ENCODE peak calls at places on chromosomes 1 and 21, in four cellular contexts. D, Q, E and K are unnamed samples.

GRCh38 chr21:44849616-44850130 is 23.8 kb downstream of the PTTG1IP start:
- DNase-seq in D (peak; percentile 55), Q (no peak), E (no peak), K (no peak)

GRCh38 chr1:40258445-40258769 is 371 bp downstream of the ZMPSTE24 start:
- DNase-seq in D (no peak), Q (no peak), E (no peak), K (peak; percentile 1)

GRCh38 chr21:45366931-45367401 is 38.0 kb upstream of the COL18A1 start:
- DNase-seq in D (no peak), Q (peak; percentile 99), E (peak; percentile 67), K (no peak)

GRCh38 chr21:43913928-43914327 is 48.9 kb downstream of the AGPAT3 start:
- DNase-seq in D (no peak), Q (peak; percentile 22), E (no peak), K (no peak)

GRCh38 chr1:200867018-200867811 is 5.6 kb upstream of the GPR25 start:
- DNase-seq in D (no peak), Q (peak; percentile 26), E (no peak), K (no peak)

GRCh38 chr1:13930151-13930550 is 230.2 kb downstream of the PRDM2 start:
- DNase-seq in D (peak; percentile 25), Q (no peak), E (no peak), K (peak; percentile 45)

GRCh38 chr21:46286668-46286982 is 483 bp downstream of the YBEY start:
- DNase-seq in D (no peak), Q (no peak), E (no peak), K (no peak)

GRCh38 chr1:215888159-215888558 is 321.1 kb downstream of the KCTD3 start:
- DNase-seq in D (peak; percentile 28), Q (no peak), E (no peak), K (no peak)

GRCh38 chr1:100539836-100540536 is 2.0 kb downstream of the GPR88 start:
- DNase-seq in D (no peak), Q (peak; percentile 37), E (peak; percentile 33), K (no peak)

GRCh38 chr21:41648591-41649031 is 118.2 kb downstream of the RIPK4 start:
- DNase-seq in D (no peak), Q (peak; percentile 81), E (peak; percentile 56), K (no peak)

GRCh38 chr1:24860841-24861240 is 69.2 kb downstream of the RUNX3 start:
- DNase-seq in D (no peak), Q (no peak), E (no peak), K (no peak)

GRCh38 chr1:25245809-25246599 is 1.2 kb downstream of the RSRP1 start:
- DNase-seq in D (no peak), Q (peak; percentile 51), E (no peak), K (no peak)

GRCh38 chr1:111234866-111235265 is 7.4 kb downstream of the CHI3L2 start:
- DNase-seq in D (no peak), Q (no peak), E (no peak), K (no peak)

GRCh38 chr1:177976596-177976995 is 6.7 kb upstream of the SEC16B start:
- DNase-seq in D (no peak), Q (no peak), E (no peak), K (no peak)

GRCh38 chr1:113946668-113947387 is 17.7 kb downstream of the HIPK1 start:
- DNase-seq in D (no peak), Q (peak; percentile 23), E (no peak), K (no peak)

GRCh38 chr1:23923592-23924495 is 10.7 kb upstream of the CNR2 start:
- DNase-seq in D (no peak), Q (peak; percentile 25), E (no peak), K (no peak)

GRCh38 chr1:223714849-223715709 is 2.7 kb downstream of the CAPN2 start:
- DNase-seq in D (peak; percentile 53), Q (peak; percentile 83), E (peak; percentile 86), K (no peak)

GRCh38 chr1:2229032-2229920 is 1.2 kb downstream of the SKI start:
- DNase-seq in D (peak; percentile 44), Q (peak; percentile 85), E (peak; percentile 62), K (no peak)

GRCh38 chr1:5992814-5993552 is 758 bp upstream of the NPHP4 start:
- DNase-seq in D (no peak), Q (no peak), E (no peak), K (no peak)

GRCh38 chr1:174989540-174990181 is 10.1 kb upstream of the CACYBP start:
- DNase-seq in D (no peak), Q (no peak), E (no peak), K (no peak)

GRCh38 chr1:180627411-180627810 is 4.4 kb upstream of the XPR1 start:
- DNase-seq in D (no peak), Q (peak; percentile 8), E (peak; percentile 23), K (no peak)

GRCh38 chr1:3671371-3672180 is 19.3 kb downstream of the TP73 start:
- DNase-seq in D (no peak), Q (no peak), E (no peak), K (no peak)

GRCh38 chr1:94768046-94768445 is 52.1 kb upstream of the SLC44A3 start:
- DNase-seq in D (no peak), Q (no peak), E (no peak), K (no peak)

GRCh38 chr1:201535778-201536245 is 3.1 kb upstream of the NAV1 start:
- DNase-seq in D (no peak), Q (no peak), E (no peak), K (no peak)

GRCh38 chr1:113409363-113409762 is 19.0 kb downstream of the MAGI3 start:
- DNase-seq in D (no peak), Q (no peak), E (no peak), K (no peak)

GRCh38 chr1:221035680-221036153 is 156.5 kb downstream of the HLX start:
- DNase-seq in D (no peak), Q (peak; percentile 39), E (peak; percentile 60), K (peak; percentile 9)

GRCh38 chr1:204171751-204172178 is 5.6 kb upstream of the REN start:
- DNase-seq in D (peak; percentile 47), Q (peak; percentile 26), E (peak; percentile 14), K (no peak)

GRCh38 chr1:27526569-27527222 is 36.7 kb upstream of the WASF2 start:
- DNase-seq in D (no peak), Q (peak; percentile 46), E (no peak), K (no peak)

GRCh38 chr1:233229291-233229690 is 66.2 kb downstream of the PCNX2 start:
- DNase-seq in D (no peak), Q (no peak), E (no peak), K (no peak)

GRCh38 chr1:228280961-228281591 is 73.2 kb downstream of the OBSCN start:
- DNase-seq in D (no peak), Q (no peak), E (no peak), K (no peak)

DNA sequence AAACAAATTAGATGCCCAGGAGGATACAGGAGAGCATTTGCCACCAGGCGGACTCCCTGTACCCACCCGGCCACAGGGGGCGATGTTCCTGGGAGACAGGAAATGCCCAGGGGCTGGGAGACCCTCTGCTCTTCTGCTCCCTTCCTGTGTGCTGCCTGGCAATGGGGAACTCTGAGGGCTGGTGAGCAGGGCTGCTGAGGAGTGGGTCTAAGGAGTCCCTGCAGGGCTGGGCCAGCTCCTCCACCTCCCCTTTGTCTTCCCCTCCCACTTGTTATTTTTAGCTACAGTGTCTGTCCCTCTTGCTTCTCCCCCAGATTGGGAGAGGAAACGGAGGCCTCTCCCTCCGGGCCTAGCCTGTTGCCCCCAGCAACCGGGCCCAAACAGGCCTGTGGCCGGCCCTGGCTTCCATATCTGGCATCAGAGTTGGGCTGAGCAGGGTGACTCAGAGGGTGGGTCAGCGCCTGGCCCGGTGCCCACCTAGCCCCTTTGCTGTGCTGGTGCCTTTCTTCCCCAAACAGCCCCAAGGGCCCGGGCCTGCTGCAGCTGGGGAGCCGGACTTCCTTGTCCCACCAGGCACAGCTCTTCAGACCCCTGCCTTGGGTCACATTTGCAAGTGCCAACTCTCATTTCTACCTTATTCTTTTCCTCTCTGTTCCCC is 11.7 kb downstream of the LMNA start:
- DNase-seq in D (no peak), Q (peak; percentile 99), E (peak; percentile 99), K (no peak)
- H3K4me3 ChIP-seq in D (no peak overlapping the region), Q (peak overlapping the region; percentile 36), E (peak overlapping the region; percentile 20), K (no peak overlapping the region)

DNA sequence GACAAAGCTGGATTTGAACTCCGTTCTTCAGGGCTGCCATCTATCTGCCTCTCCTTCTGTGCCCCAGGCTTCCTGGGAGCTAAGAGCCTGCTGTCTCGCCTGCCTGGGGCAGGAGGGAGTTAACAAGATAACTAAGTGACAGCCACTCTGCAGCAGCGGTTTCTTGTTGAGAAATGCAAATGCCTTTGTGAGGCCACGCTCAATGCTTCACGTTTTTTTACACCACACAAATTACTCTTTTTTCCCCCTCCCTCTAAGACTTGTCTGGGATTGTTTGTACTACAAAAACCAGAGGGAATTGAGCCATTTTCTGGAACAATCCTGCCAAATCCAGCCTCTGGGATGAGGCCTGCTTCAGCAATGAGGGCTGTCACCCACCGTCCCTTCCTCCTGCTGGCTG is 119.5 kb downstream of the ACTL8 start:
- DNase-seq in D (peak; percentile 9), Q (peak; percentile 81), E (no peak), K (no peak)
- H3K4me3 ChIP-seq in D (no peak overlapping the region), Q (no peak overlapping the region), E (no peak overlapping the region), K (no peak overlapping the region)

GRCh38 chr1:161200421-161200991 is 1.7 kb upstream of the ADAMTS4 start:
- DNase-seq in D (no peak), Q (no peak), E (peak; percentile 4), K (no peak)

GRCh38 chr1:161201828-161202712 is at the start of gene NDUFS2:
- DNase-seq in D (peak; percentile 95), Q (peak; percentile 99), E (peak; percentile 99), K (peak; percentile 100)

GRCh38 chr1:161199506-161200119 is 759 bp upstream of the ADAMTS4 start:
- DNase-seq in D (no peak), Q (peak; percentile 39), E (peak; percentile 46), K (no peak)

GRCh38 chr1:161198877-161199431 is at the start of gene ADAMTS4:
- DNase-seq in D (no peak), Q (peak; percentile 91), E (peak; percentile 94), K (no peak)

DNA sequence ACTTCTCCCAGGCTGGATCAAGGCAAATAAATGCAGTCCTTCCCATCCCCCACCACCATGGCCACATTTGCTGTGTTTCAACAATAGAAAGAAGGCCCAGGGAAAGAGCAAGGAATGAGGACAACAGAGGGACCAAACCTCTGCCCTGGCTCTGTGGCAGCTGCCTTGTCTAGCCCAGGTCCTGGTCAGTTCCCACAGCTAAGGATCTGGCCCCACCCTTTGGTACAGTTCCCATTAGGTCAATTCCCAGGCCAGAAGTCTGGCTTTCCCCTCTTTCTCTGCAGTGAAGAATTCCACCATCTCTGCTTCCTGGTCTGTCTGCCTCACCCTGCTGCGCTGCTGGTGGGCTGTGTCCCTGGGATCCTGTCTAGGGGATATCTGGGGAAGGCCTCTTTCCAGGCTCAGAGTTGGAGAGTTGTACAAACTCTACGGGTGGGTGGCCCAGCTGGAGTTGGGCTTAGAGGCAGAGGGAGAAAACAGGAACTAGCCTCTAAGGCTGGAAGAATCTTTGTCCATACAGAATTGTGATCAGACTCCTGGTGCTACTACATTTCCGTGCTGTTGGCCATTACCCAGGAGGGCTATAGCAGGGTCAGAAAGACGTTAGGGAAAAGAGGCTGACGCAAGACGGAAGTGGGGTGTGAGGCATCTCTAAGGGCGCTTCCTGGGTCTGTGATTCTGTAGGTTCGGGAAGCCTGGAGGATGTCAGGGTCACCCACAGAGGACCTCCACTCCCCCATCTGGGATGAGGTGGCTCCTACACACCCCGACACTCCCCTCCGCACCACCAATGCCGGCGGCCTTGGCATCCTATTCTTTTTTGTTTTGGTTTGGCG is 957 bp upstream of the NDUFS2 start:
- DNase-seq in D (no peak), Q (peak; percentile 96), E (peak; percentile 80), K (no peak)
- H3K4me3 ChIP-seq in D (no peak overlapping the region), Q (peak overlapping the region; percentile 92), E (peak overlapping the region; percentile 92), K (no peak overlapping the region)

DNA sequence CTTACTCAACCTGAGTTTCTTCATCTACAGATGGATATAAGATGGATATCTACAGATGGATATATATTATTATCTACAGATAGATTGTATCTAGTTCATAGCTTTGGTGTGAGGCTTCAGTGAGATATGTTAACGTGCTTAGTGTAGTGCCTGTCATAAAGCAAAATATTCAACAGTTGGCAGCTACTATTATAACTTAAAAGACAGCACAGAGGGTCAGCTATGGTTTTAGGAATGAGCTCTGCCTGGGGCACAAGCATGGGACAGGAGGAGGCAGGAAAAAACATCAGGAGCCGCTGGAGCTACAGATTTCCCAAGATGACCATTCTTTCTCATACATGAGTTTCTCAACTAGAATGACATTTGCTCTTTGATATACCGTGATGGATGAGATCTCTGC is 1.3 kb upstream of the CYB5R1 start:
- DNase-seq in D (no peak), Q (no peak), E (no peak), K (no peak)
- H3K4me3 ChIP-seq in D (peak overlapping the region; percentile 70), Q (no peak overlapping the region), E (peak overlapping the region; percentile 88), K (no peak overlapping the region)